ENCODE peak calls at places on chromosomes 12 and 14, in six cellular contexts. H is ovary, R is tibial nerve, P is GM12878, W is hepatocyte, E is thoracic aorta. L is an unnamed sample. For H3K36me3, the result is how much of the 10 kb centered on the place peaks cover.

GRCh38 chr12:122721057-122721545 is 4.5 kb upstream of the HCAR3 start:
- DNase-seq in E (no peak), W (peak), P (peak), H (no peak), R (no peak), L (no peak)

GRCh38 chr12:22083167-22083566 is 37.1 kb downstream of the CMAS start:
- DNase-seq in H (peak), E (no peak), P (no peak), R (peak), W (no peak), L (peak)

GRCh38 chr14:106039400-106039799 is 513.0 kb downstream of the TMEM121 start:
- DNase-seq in H (no peak), W (no peak), E (no peak), R (no peak), P (no peak), L (peak)

GRCh38 chr14:55718551-55718950 is 138.5 kb downstream of the KTN1 start:
- DNase-seq in R (no peak), P (no peak), W (no peak), H (no peak), E (no peak), L (peak)

GRCh38 chr12:131085125-131085815 is 131.6 kb downstream of the ADGRD1 start:
- DNase-seq in H (peak), P (no peak), R (no peak), W (no peak), E (no peak), L (no peak)

GRCh38 chr12:112170376-112170775 is 45.0 kb downstream of the TRAFD1 start:
- DNase-seq in R (peak), W (no peak), P (no peak), H (no peak), E (no peak), L (peak)

GRCh38 chr14:77663289-77663688 is 44.5 kb downstream of the ALKBH1 start:
- DNase-seq in E (no peak), W (no peak), H (no peak), P (no peak), R (no peak), L (no peak)

GRCh38 chr12:46942579-46942978 is 116.8 kb upstream of the SLC38A4 start:
- DNase-seq in P (no peak), W (no peak), E (no peak), R (no peak), H (no peak), L (peak)

GRCh38 chr14:59268011-59268410 is 79.5 kb downstream of the DAAM1 start:
- DNase-seq in H (no peak), W (no peak), P (no peak), E (no peak), R (no peak), L (no peak)

GRCh38 chr12:94095618-94096017 is 52.8 kb upstream of the PLXNC1 start:
- DNase-seq in H (no peak), E (no peak), R (no peak), W (no peak), P (no peak), L (no peak)

GRCh38 chr14:103524002-103524785 is 1.6 kb upstream of the CKB start:
- DNase-seq in P (no peak), W (no peak), R (no peak), H (peak), E (no peak), L (no peak)

GRCh38 chr12:121533391-121534090 is 47.3 kb downstream of the KDM2B start:
- DNase-seq in H (peak), R (no peak), E (no peak), W (no peak), P (no peak), L (no peak)

GRCh38 chr12:28909291-28909690 is 239.8 kb upstream of the FAR2 start:
- DNase-seq in H (no peak), P (no peak), R (no peak), W (no peak), E (no peak), L (no peak)
- H3K4me3 ChIP-seq in H (no peak), P (no peak), R (no peak), W (no peak), E (no peak), L (no peak)

GRCh38 chr14:96568646-96569045 is 66.5 kb downstream of the PAPOLA start:
- DNase-seq in H (no peak), W (no peak), P (no peak), R (no peak), E (no peak), L (no peak)

GRCh38 chr14:96559571-96559970 is 57.4 kb downstream of the PAPOLA start:
- DNase-seq in R (no peak), H (no peak), W (no peak), E (no peak), P (no peak), L (no peak)

GRCh38 chr14:96567289-96567899 is 65.2 kb downstream of the PAPOLA start:
- DNase-seq in H (no peak), R (no peak), P (no peak), W (peak), E (no peak), L (peak)

GRCh38 chr14:96565811-96566210 is 63.6 kb downstream of the PAPOLA start:
- DNase-seq in W (no peak), P (no peak), E (no peak), R (no peak), H (no peak), L (no peak)

GRCh38 chr14:96564389-96564788 is 62.2 kb downstream of the PAPOLA start:
- DNase-seq in E (no peak), H (no peak), P (no peak), R (no peak), W (no peak), L (peak)
- TF ChIP-seq CTCF in E (no peak), H (no peak), P (no peak), R (no peak), W (peak), L (peak)

DNA sequence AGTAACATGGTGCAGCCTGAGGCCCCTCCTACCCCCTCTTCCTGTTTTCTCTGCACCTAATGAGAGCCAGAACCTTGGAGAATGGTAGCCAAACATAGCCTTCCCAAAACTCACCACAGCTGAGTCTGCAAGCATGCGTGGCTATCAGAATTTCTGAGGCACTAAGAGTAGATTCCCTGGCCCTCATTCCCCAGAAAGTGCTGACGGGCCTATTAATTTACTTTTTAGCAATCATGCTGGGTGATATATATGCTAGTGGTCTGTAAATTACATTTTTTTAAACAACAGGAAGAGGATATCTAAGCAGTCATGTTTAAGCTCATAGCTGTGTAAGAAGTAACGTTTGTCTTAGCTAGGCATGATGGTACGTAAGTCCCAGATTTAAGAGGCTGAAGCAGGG is 30.4 kb downstream of the KANSL2 start:
- DNase-seq in P (no peak), H (no peak), E (no peak), R (no peak), W (no peak), L (no peak)
- H3K36me3 ChIP-seq in P (under half), H (under half), E (under half), R (under half), W (under half), L (half or more)

DNA sequence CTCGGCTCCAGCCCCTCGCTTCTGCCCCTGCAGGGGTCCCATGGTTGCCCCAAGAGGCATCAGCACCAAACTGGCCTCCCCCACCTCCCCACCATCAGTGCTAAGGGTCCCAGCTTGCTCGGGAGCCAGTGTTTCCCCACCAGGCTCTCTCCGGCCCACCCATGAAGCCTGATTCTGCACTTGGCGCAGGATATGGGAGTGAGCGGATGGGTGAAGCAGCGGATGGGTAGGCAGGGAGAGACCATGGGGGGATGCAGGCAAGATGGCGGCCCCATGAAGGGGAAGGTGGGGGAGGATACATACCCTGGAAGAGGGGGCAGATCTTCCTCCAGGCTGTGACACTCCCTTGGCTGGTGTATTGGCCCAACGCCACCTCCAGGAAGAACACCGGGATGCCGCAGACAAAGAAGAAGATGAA is 9.7 kb downstream of the SLC6A12 start:
- DNase-seq in E (no peak), R (no peak), P (no peak), H (no peak), W (no peak), L (no peak)
- H3K4me3 ChIP-seq in E (peak), R (peak), P (no peak), H (peak), W (no peak), L (peak)

DNA sequence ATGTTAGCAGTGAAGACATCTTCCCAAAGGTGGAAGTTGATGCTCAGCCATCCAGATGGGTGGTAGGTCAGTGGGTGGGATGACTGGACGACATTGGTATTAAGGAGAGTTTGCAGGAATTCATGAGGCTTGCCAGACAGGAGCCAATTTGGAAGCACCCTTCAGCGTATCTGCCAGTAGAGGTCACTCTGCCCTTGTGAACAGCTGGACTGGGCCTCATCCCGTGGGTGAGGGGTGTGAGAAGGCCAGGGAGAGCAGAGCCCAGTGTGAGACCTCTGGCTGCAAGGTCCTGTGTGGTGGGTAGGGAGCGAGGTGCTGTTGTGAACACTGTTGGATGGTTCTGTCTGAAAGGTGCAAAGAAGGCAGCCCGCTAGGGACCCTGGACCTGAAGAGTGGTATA is 37.7 kb downstream of the SLC5A8 start:
- DNase-seq in P (no peak), H (no peak), W (peak), E (no peak), R (no peak), L (peak)
- TF ChIP-seq CTCF in P (peak), H (no peak), W (no peak), E (no peak), R (no peak), L (peak)

DNA sequence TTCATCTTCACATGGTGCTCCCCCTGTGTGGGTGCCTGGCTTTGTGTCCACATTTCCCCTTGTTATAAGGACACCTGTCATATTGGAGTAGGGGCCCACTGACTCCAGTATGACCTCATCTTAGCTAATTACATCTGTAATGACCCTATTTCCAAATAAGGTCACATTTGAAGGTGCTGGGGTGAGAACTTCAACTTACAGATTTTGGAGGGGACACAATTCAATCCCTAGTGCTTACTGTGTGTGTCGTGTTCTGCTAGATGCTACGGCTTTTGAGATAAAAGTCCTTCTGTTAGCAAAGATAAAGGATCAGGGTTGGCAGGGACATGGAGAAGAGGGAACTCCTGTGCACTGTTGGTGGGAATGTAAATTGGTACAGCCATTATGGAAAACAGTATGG is 155.6 kb downstream of the CHST11 start:
- DNase-seq in W (no peak), R (no peak), E (no peak), P (no peak), H (no peak), L (no peak)
- H3K36me3 ChIP-seq in W (under half), R (under half), E (under half), P (under half), H (under half), L (under half)

GRCh38 chr12:51218607-51219161 is 822 bp upstream of the POU6F1 start:
- DNase-seq in P (no peak), W (peak), E (no peak), H (peak), R (no peak), L (no peak)

GRCh38 chr12:51214895-51215294 is 3.0 kb downstream of the POU6F1 start:
- DNase-seq in W (no peak), R (no peak), E (no peak), H (no peak), P (no peak), L (no peak)

GRCh38 chr12:51217968-51218606 is at the start of gene POU6F1:
- DNase-seq in W (peak), P (peak), R (peak), E (no peak), H (peak), L (peak)

GRCh38 chr12:51217133-51217967 is 512 bp downstream of the POU6F1 start:
- DNase-seq in H (peak), P (no peak), R (peak), E (no peak), W (peak), L (peak)

DNA sequence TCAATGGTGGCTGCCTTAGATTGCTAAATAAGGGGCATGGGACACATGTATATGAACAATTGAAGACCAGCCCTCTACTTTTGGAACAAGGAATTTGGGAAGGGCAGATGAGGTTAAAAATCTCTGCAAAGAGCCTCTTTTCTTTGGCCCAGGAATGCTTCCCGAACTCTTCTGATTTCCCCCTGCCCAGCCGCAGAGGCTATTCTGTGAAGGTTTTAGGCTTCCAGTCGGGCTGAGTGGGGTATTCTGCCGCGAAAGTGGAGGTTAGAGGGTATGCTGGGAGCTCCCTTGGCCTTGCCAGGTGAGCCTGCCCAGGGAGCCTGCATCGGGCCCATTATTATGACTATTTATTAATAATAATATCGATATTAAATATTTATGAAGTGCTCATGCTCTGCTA is 1.2 kb downstream of the POU6F1 start:
- DNase-seq in E (no peak), H (peak), P (no peak), R (no peak), W (no peak), L (no peak)
- H3K4me3 ChIP-seq in E (peak), H (peak), P (no peak), R (peak), W (peak), L (peak)